ENCODE peak calls at places on chromosomes 1 and 21, in four cellular contexts. Y is upper lobe of right lung, F is stomach, A is trophoblast cell. M is an unnamed sample. For H3K4me1, the result is how much of the 10 kb centered on the place peaks cover.

GRCh38 chr1:203441811-203442210 is 33.8 kb upstream of the PRELP start:
- DNase-seq in Y (no peak), F (no peak), A (no peak), M (no peak)

GRCh38 chr1:193569696-193570269 is 383.4 kb upstream of the B3GALT2 start:
- DNase-seq in Y (no peak), F (no peak), A (no peak), M (no peak)

GRCh38 chr21:17911628-17912027 is 92.5 kb upstream of the C21orf91 start:
- DNase-seq in Y (no peak), F (no peak), A (no peak), M (no peak)

GRCh38 chr21:43880111-43880985 is 15.3 kb downstream of the AGPAT3 start:
- DNase-seq in Y (peak), F (peak), A (no peak), M (no peak)

GRCh38 chr1:27804791-27805190 is 25.8 kb upstream of the PPP1R8 start:
- DNase-seq in Y (no peak), F (no peak), A (no peak), M (no peak)

GRCh38 chr1:173733912-173734311 is 19.1 kb downstream of the KLHL20 start:
- DNase-seq in Y (no peak), F (no peak), A (no peak), M (peak)

GRCh38 chr1:50724626-50725286 is 235.3 kb downstream of the FAF1 start:
- DNase-seq in Y (no peak), F (no peak), A (no peak), M (no peak)

GRCh38 chr1:111992396-111992985 is 3.0 kb upstream of the KCND3 start:
- DNase-seq in Y (no peak), F (no peak), A (no peak), M (no peak)

GRCh38 chr1:17597651-17598050 is 58.2 kb downstream of the ARHGEF10L start:
- DNase-seq in Y (peak), F (no peak), A (no peak), M (no peak)

GRCh38 chr1:17598251-17598650 is 58.8 kb downstream of the ARHGEF10L start:
- DNase-seq in Y (no peak), F (no peak), A (peak), M (no peak)

GRCh38 chr1:17596186-17596585 is 56.7 kb downstream of the ARHGEF10L start:
- DNase-seq in Y (no peak), F (no peak), A (no peak), M (no peak)

GRCh38 chr1:17595602-17595925 is 56.1 kb downstream of the ARHGEF10L start:
- DNase-seq in Y (peak), F (no peak), A (no peak), M (no peak)

GRCh38 chr1:17596651-17597509 is 57.4 kb downstream of the ARHGEF10L start:
- DNase-seq in Y (peak), F (no peak), A (no peak), M (no peak)
- H3K4me1 ChIP-seq in Y (under half), F (under half), A (under half), M (under half)

DNA sequence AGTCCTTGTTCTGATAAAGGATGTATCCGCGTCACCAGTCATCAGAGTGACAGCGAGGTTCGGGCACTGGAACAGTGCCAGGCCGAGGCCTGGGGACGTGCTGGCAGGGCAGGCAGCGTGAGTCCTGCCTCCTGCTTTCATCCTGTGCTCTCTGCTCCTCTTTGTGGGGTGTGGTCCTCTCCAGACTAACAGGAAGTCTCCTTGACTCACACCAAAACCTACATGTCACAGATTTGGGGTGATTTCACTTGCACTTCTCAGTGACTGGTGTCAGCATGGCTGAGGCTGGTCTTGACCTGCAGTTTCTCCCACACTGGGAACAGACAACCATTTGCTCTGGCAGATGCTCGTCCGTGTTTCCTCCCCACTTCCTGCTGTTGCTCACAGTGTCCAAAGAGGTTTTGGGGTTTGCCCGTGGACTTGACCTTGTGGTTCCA is 8.8 kb upstream of the NLRP3 start:
- DNase-seq in Y (peak), F (peak), A (peak), M (no peak)
- H3K4me1 ChIP-seq in Y (under half), F (under half), A (under half), M (under half)

GRCh38 chr1:108636876-108637275 is 24.0 kb downstream of the HENMT1 start:
- DNase-seq in Y (no peak), F (no peak), A (no peak), M (no peak)
- H3K4me1 ChIP-seq in Y (under half), F (under half), A (under half), M (under half)

GRCh38 chr21:39676054-39676771 is 63.5 kb downstream of the B3GALT5 start:
- DNase-seq in Y (no peak), F (no peak), A (no peak), M (no peak)
- H3K4me1 ChIP-seq in Y (under half), F (under half), A (under half), M (under half)

GRCh38 chr1:223352944-223353343 is 11.0 kb downstream of the SUSD4 start:
- DNase-seq in Y (no peak), F (no peak), A (no peak), M (no peak)
- H3K4me1 ChIP-seq in Y (under half), F (under half), A (under half), M (under half)

M was measured in right lobe of liver.